ENCODE peak calls at places on chromosomes 13 and 19, in six cellular contexts. J is heart left ventricle; R is immature natural killer cell; Q is lower leg skin; N is T-helper 17 cell; P is stimulated activated CD8-positive, alpha-beta memory T cell treated with anti-CD3 and anti-CD28 coated beads, Interleukin-4, amount 100 ng/mL, for 48 hours. O is an unnamed sample.

GRCh38 chr13:112435973-112436372 is 59.8 kb downstream of the SPACA7 start:
- DNase-seq in Q (peak; percentile 36), P (no peak), N (no peak), R (no peak), J (no peak), O (no peak)

GRCh38 chr19:29672933-29673336 is 7.7 kb downstream of the PLEKHF1 start:
- DNase-seq in J (no peak), P (peak; percentile 88), Q (peak; percentile 84), R (peak; percentile 97), N (peak; percentile 84), O (peak; percentile 96)

GRCh38 chr13:66208589-66208988 is 1021.5 kb downstream of the PCDH9 start:
- DNase-seq in P (no peak), R (no peak), J (no peak), N (no peak), Q (no peak), O (no peak)

GRCh38 chr19:46932346-46932745 is 71.5 kb downstream of the ARHGAP35 start:
- DNase-seq in P (no peak), Q (peak; percentile 28), N (no peak), J (no peak), R (no peak), O (no peak)

GRCh38 chr13:92221916-92222315 is 823.5 kb downstream of the GPC5 start:
- DNase-seq in R (no peak), P (no peak), N (no peak), J (no peak), Q (no peak), O (no peak)

GRCh38 chr19:5484398-5485285 is 29.4 kb downstream of the ZNRF4 start:
- DNase-seq in Q (no peak), R (no peak), N (no peak), P (no peak), J (no peak), O (no peak)

GRCh38 chr13:34161829-34162544 is 344.0 kb downstream of the RFC3 start:
- DNase-seq in P (no peak), R (no peak), J (no peak), N (no peak), Q (no peak), O (no peak)

GRCh38 chr19:12769689-12770088 is 5.7 kb downstream of the HOOK2 start:
- DNase-seq in N (peak; percentile 70), Q (no peak), R (no peak), J (no peak), P (peak; percentile 54), O (peak; percentile 41)

GRCh38 chr19:18385675-18386542 is at the start of gene GDF15:
- DNase-seq in P (peak; percentile 68), N (no peak), J (peak; percentile 46), Q (peak; percentile 93), R (peak; percentile 22), O (peak; percentile 34)

GRCh38 chr19:7879102-7879770 is 5.0 kb upstream of the PRR36 start:
- DNase-seq in N (no peak), J (no peak), Q (no peak), P (no peak), R (no peak), O (no peak)

GRCh38 chr19:7911509-7912143 is 3.0 kb upstream of the TGFBR3L start:
- DNase-seq in N (no peak), J (no peak), P (no peak), R (peak; percentile 0), Q (no peak), O (no peak)

GRCh38 chr19:49151339-49152217 is 3.6 kb downstream of the HRC start:
- DNase-seq in Q (peak; percentile 97), R (peak; percentile 35), N (peak; percentile 28), P (peak; percentile 73), J (peak; percentile 70), O (no peak)

GRCh38 chr19:42325896-42326771 is 699 bp downstream of the MEGF8 start:
- DNase-seq in Q (peak; percentile 88), N (peak; percentile 16), P (peak; percentile 51), J (no peak), R (peak; percentile 22), O (no peak)

GRCh38 chr19:11152318-11153062 is 3.1 kb downstream of the SPC24 start:
- DNase-seq in R (no peak), Q (peak; percentile 93), J (peak; percentile 73), P (no peak), N (no peak), O (no peak)

GRCh38 chr13:41716236-41716635 is 244.7 kb downstream of the VWA8 start:
- DNase-seq in P (no peak), Q (no peak), J (no peak), N (no peak), R (no peak), O (no peak)

GRCh38 chr13:81639984-81640582 is 1299.2 kb upstream of the SPRY2 start:
- DNase-seq in P (no peak), N (no peak), R (no peak), Q (no peak), J (no peak), O (no peak)

GRCh38 chr13:25958983-25959382 is 92.8 kb downstream of the SHISA2 start:
- DNase-seq in J (no peak), P (no peak), Q (no peak), N (no peak), R (no peak), O (no peak)

GRCh38 chr13:47499358-47500150 is 501.5 kb downstream of the SUCLA2 start:
- DNase-seq in Q (no peak), P (no peak), R (no peak), N (no peak), J (no peak), O (no peak)

GRCh38 chr19:49438261-49438660 is 3.1 kb downstream of the SLC17A7 start:
- DNase-seq in N (no peak), R (no peak), Q (no peak), J (no peak), P (no peak), O (no peak)

O was measured in T-helper 2 cell.